ENCODE peak calls at places on chromosomes 7 and 10, in four cellular contexts. One of them, this sample, is unnamed. For H3K9me3 and H3K36me3, the result is how much of the 10 kb centered on the place peaks cover.

GRCh38 chr10:2858452-2858851 is 208.9 kb upstream of the PFKP start:
- DNase-seq in body of pancreas: no peak
- DNase-seq in prostate gland: no peak
- DNase-seq in stomach: no peak
- DNase-seq in this sample: no peak

GRCh38 chr7:51127618-51127904 is 189.0 kb downstream of the COBL start:
- DNase-seq in stomach: no peak
- DNase-seq in body of pancreas: no peak
- DNase-seq in prostate gland: no peak
- DNase-seq in this sample: no peak

GRCh38 chr7:2321020-2321419 is 6.8 kb upstream of the SNX8 start:
- DNase-seq in body of pancreas: no peak
- DNase-seq in stomach: no peak
- DNase-seq in prostate gland: peak
- DNase-seq in this sample: no peak

GRCh38 chr10:98367626-98368451 is 47.1 kb downstream of the PYROXD2 start:
- DNase-seq in prostate gland: no peak
- DNase-seq in body of pancreas: no peak
- DNase-seq in stomach: no peak
- DNase-seq in this sample: no peak

GRCh38 chr7:34939175-34939574 is 98.1 kb downstream of the DPY19L1 start:
- DNase-seq in body of pancreas: no peak
- DNase-seq in stomach: no peak
- DNase-seq in prostate gland: no peak
- DNase-seq in this sample: no peak

GRCh38 chr10:79446451-79447020 is 1.1 kb upstream of the ZCCHC24 start:
- DNase-seq in body of pancreas: peak
- DNase-seq in prostate gland: peak
- DNase-seq in stomach: peak
- DNase-seq in this sample: peak

GRCh38 chr7:35465791-35466336 is 212.0 kb upstream of the TBX20 start:
- DNase-seq in body of pancreas: peak
- DNase-seq in prostate gland: no peak
- DNase-seq in stomach: peak
- DNase-seq in this sample: no peak

GRCh38 chr10:91146146-91146545 is 74.3 kb upstream of the PCGF5 start:
- DNase-seq in stomach: no peak
- DNase-seq in body of pancreas: no peak
- DNase-seq in prostate gland: no peak
- DNase-seq in this sample: no peak

GRCh38 chr7:149209518-149210269 is 14.3 kb downstream of the ZNF282 start:
- DNase-seq in prostate gland: no peak
- DNase-seq in body of pancreas: peak
- DNase-seq in stomach: peak
- DNase-seq in this sample: no peak

GRCh38 chr7:36723951-36724664 is at the start of gene AOAH:
- DNase-seq in stomach: peak
- DNase-seq in body of pancreas: peak
- DNase-seq in prostate gland: no peak
- DNase-seq in this sample: no peak

GRCh38 chr7:113159746-113160339 is 41.5 kb upstream of the SMIM30 start:
- DNase-seq in prostate gland: no peak
- DNase-seq in body of pancreas: peak
- DNase-seq in stomach: no peak
- DNase-seq in this sample: no peak

GRCh38 chr10:86083206-86083605 is 283.4 kb downstream of the GRID1 start:
- DNase-seq in body of pancreas: no peak
- DNase-seq in stomach: peak
- DNase-seq in prostate gland: no peak
- DNase-seq in this sample: no peak

GRCh38 chr7:91310829-91311460 is 46.7 kb downstream of the FZD1 start:
- DNase-seq in prostate gland: no peak
- DNase-seq in body of pancreas: peak
- DNase-seq in stomach: no peak
- DNase-seq in this sample: peak

GRCh38 chr7:152989889-152990380 is 230.4 kb downstream of the ACTR3B start:
- DNase-seq in prostate gland: no peak
- DNase-seq in body of pancreas: no peak
- DNase-seq in stomach: no peak
- DNase-seq in this sample: no peak

GRCh38 chr10:16717617-16718395 is 99.4 kb downstream of the RSU1 start:
- DNase-seq in stomach: no peak
- DNase-seq in body of pancreas: no peak
- DNase-seq in prostate gland: no peak
- DNase-seq in this sample: no peak

GRCh38 chr10:93039721-93040120 is 20.9 kb upstream of the CYP26C1 start:
- DNase-seq in body of pancreas: no peak
- DNase-seq in prostate gland: no peak
- DNase-seq in stomach: no peak
- DNase-seq in this sample: no peak

GRCh38 chr7:158192956-158193355 is 394.7 kb downstream of the PTPRN2 start:
- DNase-seq in prostate gland: no peak
- DNase-seq in stomach: no peak
- DNase-seq in body of pancreas: no peak
- DNase-seq in this sample: no peak

GRCh38 chr7:158192184-158192835 is 395.3 kb downstream of the PTPRN2 start:
- DNase-seq in prostate gland: no peak
- DNase-seq in stomach: no peak
- DNase-seq in body of pancreas: no peak
- DNase-seq in this sample: no peak

GRCh38 chr7:158188676-158189075 is 398.9 kb downstream of the PTPRN2 start:
- DNase-seq in stomach: no peak
- DNase-seq in body of pancreas: no peak
- DNase-seq in prostate gland: no peak
- DNase-seq in this sample: no peak

GRCh38 chr7:158191671-158192070 is 396.0 kb downstream of the PTPRN2 start:
- DNase-seq in stomach: no peak
- DNase-seq in prostate gland: no peak
- DNase-seq in body of pancreas: no peak
- DNase-seq in this sample: no peak

GRCh38 chr7:158190756-158191155 is 396.9 kb downstream of the PTPRN2 start:
- DNase-seq in body of pancreas: no peak
- DNase-seq in stomach: no peak
- DNase-seq in prostate gland: no peak
- DNase-seq in this sample: no peak
- H3K9me3 ChIP-seq in body of pancreas: under half
- H3K9me3 ChIP-seq in stomach: under half
- H3K9me3 ChIP-seq in prostate gland: under half
- H3K9me3 ChIP-seq in this sample: under half

DNA sequence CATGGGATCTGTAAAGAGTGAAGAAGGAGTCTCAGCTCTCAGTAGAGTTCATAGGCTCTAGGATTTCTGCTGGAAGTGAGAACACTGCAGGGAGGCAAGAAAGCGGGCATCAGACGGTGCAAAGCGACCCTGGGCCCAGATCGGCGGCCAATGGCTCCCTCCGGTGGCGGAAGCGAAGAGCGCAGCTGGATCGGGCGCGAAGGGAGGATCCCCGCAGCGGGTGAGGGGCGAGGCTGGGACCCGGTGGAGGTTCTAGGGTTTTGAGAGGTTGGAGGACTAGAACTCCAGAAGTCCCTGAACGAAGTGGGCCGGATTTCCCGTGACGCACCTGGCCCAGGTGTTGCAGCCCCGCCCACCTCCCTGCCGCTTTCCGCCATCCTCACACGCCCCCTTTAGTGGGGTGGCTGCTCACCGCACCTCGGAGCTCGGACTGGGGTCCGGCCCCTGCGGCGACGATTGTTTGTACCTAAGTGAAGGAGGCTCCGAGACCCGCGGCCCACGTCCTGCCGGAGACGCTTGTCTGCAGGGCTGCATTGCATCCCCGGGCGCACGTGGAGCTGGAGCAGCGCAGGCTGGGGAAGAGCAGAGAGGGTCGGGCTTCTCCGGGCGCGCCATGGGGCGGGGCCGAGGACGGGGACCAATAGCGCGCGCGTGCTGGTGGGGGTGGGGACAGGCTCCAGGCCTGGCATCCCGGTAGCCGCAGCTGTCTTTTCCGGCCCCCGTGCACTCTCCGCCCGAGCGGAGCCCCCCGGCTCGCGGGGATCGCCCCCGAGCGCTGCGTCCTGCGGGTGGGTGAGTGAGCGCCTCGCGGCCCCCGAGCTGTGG is at the start of gene SLC12A9:
- DNase-seq in body of pancreas: peak
- DNase-seq in stomach: peak
- DNase-seq in prostate gland: peak
- DNase-seq in this sample: peak
- TF ChIP-seq POLR2A in body of pancreas: peak
- TF ChIP-seq POLR2A in stomach: no peak
- TF ChIP-seq POLR2A in prostate gland: peak
- TF ChIP-seq POLR2A in this sample: peak

GRCh38 chr7:79281406-79281805 is 172.1 kb downstream of the MAGI2 start:
- DNase-seq in stomach: no peak
- DNase-seq in prostate gland: no peak
- DNase-seq in body of pancreas: no peak
- DNase-seq in this sample: no peak

GRCh38 chr7:79282882-79283602 is 170.4 kb downstream of the MAGI2 start:
- DNase-seq in prostate gland: no peak
- DNase-seq in body of pancreas: no peak
- DNase-seq in stomach: no peak
- DNase-seq in this sample: no peak

GRCh38 chr7:79282051-79282694 is 171.3 kb downstream of the MAGI2 start:
- DNase-seq in prostate gland: no peak
- DNase-seq in body of pancreas: peak
- DNase-seq in stomach: no peak
- DNase-seq in this sample: no peak

GRCh38 chr7:79286181-79286580 is 167.3 kb downstream of the MAGI2 start:
- DNase-seq in stomach: no peak
- DNase-seq in body of pancreas: no peak
- DNase-seq in prostate gland: no peak
- DNase-seq in this sample: no peak

GRCh38 chr7:79284226-79284625 is 169.2 kb downstream of the MAGI2 start:
- DNase-seq in prostate gland: no peak
- DNase-seq in body of pancreas: no peak
- DNase-seq in stomach: no peak
- DNase-seq in this sample: no peak
- H3K36me3 ChIP-seq in prostate gland: under half
- H3K36me3 ChIP-seq in body of pancreas: under half
- H3K36me3 ChIP-seq in stomach: under half
- H3K36me3 ChIP-seq in this sample: under half

DNA sequence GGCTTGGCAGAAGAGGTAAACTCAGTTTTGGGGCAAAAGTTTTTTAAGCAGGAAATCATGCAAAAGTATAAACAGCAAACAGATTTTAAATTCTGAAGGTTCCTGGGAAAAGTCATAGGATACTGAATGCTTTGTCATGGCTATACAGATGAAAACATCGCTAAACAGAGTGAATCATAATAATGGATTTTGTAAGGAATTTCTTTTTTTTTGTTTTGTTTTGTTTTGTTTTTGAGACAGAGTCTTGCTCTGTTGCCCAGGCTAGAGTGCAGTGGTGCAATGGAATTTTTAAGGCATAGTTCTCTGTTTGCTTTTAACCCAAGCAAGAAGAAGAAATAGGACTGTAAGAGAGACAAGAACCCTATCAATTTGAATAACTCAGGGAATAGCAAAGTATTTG is 285.3 kb downstream of the NRG3 start:
- DNase-seq in prostate gland: no peak
- DNase-seq in stomach: no peak
- DNase-seq in body of pancreas: no peak
- DNase-seq in this sample: no peak
- H3K9me3 ChIP-seq in prostate gland: under half
- H3K9me3 ChIP-seq in stomach: under half
- H3K9me3 ChIP-seq in body of pancreas: under half
- H3K9me3 ChIP-seq in this sample: under half